ENCODE peak calls at places on chromosomes 2 and 18, in nine cellular contexts. One of them, this sample, is unnamed.
A peak's percentile ranks its signal among the peaks of the same experiment; 100 is the strongest.

GRCh38 chr18:54388203-54389142 is 30.8 kb downstream of the C18orf54 start:
- DNase-seq in aorta: peak; percentile 63
- DNase-seq in hippocampal formation: no peak
- DNase-seq in activated CD4-positive, alpha-beta memory T cell treated with anti-CD3 and anti-CD28 coated beads for 36 hours: peak; percentile 69
- DNase-seq in stimulated activated CD4-positive, alpha-beta T cell treated with anti-CD3 and anti-CD28 coated beads, Interleukin-2, amount 100 ng/mL, for 48 hours: peak; percentile 3
- DNase-seq in NCI-H1092: no peak
- DNase-seq in LoVo: peak; percentile 67
- DNase-seq in GM23248: peak; percentile 77
- DNase-seq in neural progenitor cell: peak; percentile 15
- DNase-seq in this sample: peak; percentile 73

GRCh38 chr2:231069379-231070054 is 12.8 kb downstream of the PSMD1 start:
- DNase-seq in NCI-H1092: no peak
- DNase-seq in aorta: no peak
- DNase-seq in stimulated activated CD4-positive, alpha-beta T cell treated with anti-CD3 and anti-CD28 coated beads, Interleukin-2, amount 100 ng/mL, for 48 hours: no peak
- DNase-seq in neural progenitor cell: no peak
- DNase-seq in LoVo: no peak
- DNase-seq in GM23248: peak; percentile 78
- DNase-seq in hippocampal formation: no peak
- DNase-seq in activated CD4-positive, alpha-beta memory T cell treated with anti-CD3 and anti-CD28 coated beads for 36 hours: no peak
- DNase-seq in this sample: no peak

GRCh38 chr2:64359892-64360657 is 93.9 kb upstream of the LGALSL start:
- DNase-seq in activated CD4-positive, alpha-beta memory T cell treated with anti-CD3 and anti-CD28 coated beads for 36 hours: peak; percentile 81
- DNase-seq in GM23248: peak; percentile 99
- DNase-seq in NCI-H1092: no peak
- DNase-seq in aorta: peak; percentile 93
- DNase-seq in stimulated activated CD4-positive, alpha-beta T cell treated with anti-CD3 and anti-CD28 coated beads, Interleukin-2, amount 100 ng/mL, for 48 hours: peak; percentile 53
- DNase-seq in hippocampal formation: no peak
- DNase-seq in LoVo: peak; percentile 93
- DNase-seq in neural progenitor cell: no peak
- DNase-seq in this sample: no peak

GRCh38 chr2:163011035-163011434 is 172.5 kb upstream of the KCNH7 start:
- DNase-seq in neural progenitor cell: no peak
- DNase-seq in LoVo: no peak
- DNase-seq in stimulated activated CD4-positive, alpha-beta T cell treated with anti-CD3 and anti-CD28 coated beads, Interleukin-2, amount 100 ng/mL, for 48 hours: no peak
- DNase-seq in GM23248: no peak
- DNase-seq in aorta: no peak
- DNase-seq in NCI-H1092: peak; percentile 75
- DNase-seq in hippocampal formation: no peak
- DNase-seq in activated CD4-positive, alpha-beta memory T cell treated with anti-CD3 and anti-CD28 coated beads for 36 hours: no peak
- DNase-seq in this sample: no peak

GRCh38 chr2:69753659-69754350 is 11.9 kb downstream of the ANXA4 start:
- DNase-seq in neural progenitor cell: no peak
- DNase-seq in GM23248: no peak
- DNase-seq in aorta: no peak
- DNase-seq in LoVo: no peak
- DNase-seq in hippocampal formation: no peak
- DNase-seq in NCI-H1092: no peak
- DNase-seq in stimulated activated CD4-positive, alpha-beta T cell treated with anti-CD3 and anti-CD28 coated beads, Interleukin-2, amount 100 ng/mL, for 48 hours: no peak
- DNase-seq in activated CD4-positive, alpha-beta memory T cell treated with anti-CD3 and anti-CD28 coated beads for 36 hours: no peak
- DNase-seq in this sample: no peak

GRCh38 chr2:10097352-10098148 is 17.3 kb upstream of the CYS1 start:
- DNase-seq in activated CD4-positive, alpha-beta memory T cell treated with anti-CD3 and anti-CD28 coated beads for 36 hours: peak; percentile 50
- DNase-seq in stimulated activated CD4-positive, alpha-beta T cell treated with anti-CD3 and anti-CD28 coated beads, Interleukin-2, amount 100 ng/mL, for 48 hours: no peak
- DNase-seq in aorta: peak; percentile 75
- DNase-seq in GM23248: peak; percentile 87
- DNase-seq in NCI-H1092: no peak
- DNase-seq in hippocampal formation: peak; percentile 26
- DNase-seq in LoVo: peak; percentile 72
- DNase-seq in neural progenitor cell: peak; percentile 85
- DNase-seq in this sample: peak; percentile 46

GRCh38 chr2:55518846-55519167 is 711 bp upstream of the CFAP36 start:
- DNase-seq in NCI-H1092: no peak
- DNase-seq in hippocampal formation: no peak
- DNase-seq in aorta: no peak
- DNase-seq in activated CD4-positive, alpha-beta memory T cell treated with anti-CD3 and anti-CD28 coated beads for 36 hours: no peak
- DNase-seq in LoVo: peak; percentile 16
- DNase-seq in GM23248: peak; percentile 14
- DNase-seq in stimulated activated CD4-positive, alpha-beta T cell treated with anti-CD3 and anti-CD28 coated beads, Interleukin-2, amount 100 ng/mL, for 48 hours: peak; percentile 7
- DNase-seq in neural progenitor cell: peak; percentile 67
- DNase-seq in this sample: no peak

GRCh38 chr18:45449761-45450227 is 165.5 kb upstream of the SLC14A2 start:
- DNase-seq in hippocampal formation: no peak
- DNase-seq in stimulated activated CD4-positive, alpha-beta T cell treated with anti-CD3 and anti-CD28 coated beads, Interleukin-2, amount 100 ng/mL, for 48 hours: no peak
- DNase-seq in NCI-H1092: peak; percentile 92
- DNase-seq in aorta: peak; percentile 61
- DNase-seq in activated CD4-positive, alpha-beta memory T cell treated with anti-CD3 and anti-CD28 coated beads for 36 hours: no peak
- DNase-seq in GM23248: peak; percentile 64
- DNase-seq in neural progenitor cell: no peak
- DNase-seq in LoVo: no peak
- DNase-seq in this sample: no peak

GRCh38 chr2:182649316-182649715 is 66.7 kb upstream of the DNAJC10 start:
- DNase-seq in LoVo: no peak
- DNase-seq in neural progenitor cell: peak; percentile 71
- DNase-seq in NCI-H1092: peak; percentile 9
- DNase-seq in stimulated activated CD4-positive, alpha-beta T cell treated with anti-CD3 and anti-CD28 coated beads, Interleukin-2, amount 100 ng/mL, for 48 hours: no peak
- DNase-seq in GM23248: peak; percentile 56
- DNase-seq in hippocampal formation: no peak
- DNase-seq in activated CD4-positive, alpha-beta memory T cell treated with anti-CD3 and anti-CD28 coated beads for 36 hours: no peak
- DNase-seq in aorta: no peak
- DNase-seq in this sample: no peak

GRCh38 chr2:69159988-69160387 is 147.0 kb downstream of the ANTXR1 start:
- DNase-seq in aorta: no peak
- DNase-seq in LoVo: no peak
- DNase-seq in stimulated activated CD4-positive, alpha-beta T cell treated with anti-CD3 and anti-CD28 coated beads, Interleukin-2, amount 100 ng/mL, for 48 hours: no peak
- DNase-seq in neural progenitor cell: peak; percentile 14
- DNase-seq in hippocampal formation: no peak
- DNase-seq in NCI-H1092: no peak
- DNase-seq in GM23248: peak; percentile 31
- DNase-seq in activated CD4-positive, alpha-beta memory T cell treated with anti-CD3 and anti-CD28 coated beads for 36 hours: no peak
- DNase-seq in this sample: no peak

GRCh38 chr2:12119841-12120240 is 373.4 kb downstream of the LPIN1 start:
- DNase-seq in LoVo: no peak
- DNase-seq in activated CD4-positive, alpha-beta memory T cell treated with anti-CD3 and anti-CD28 coated beads for 36 hours: no peak
- DNase-seq in aorta: no peak
- DNase-seq in NCI-H1092: no peak
- DNase-seq in hippocampal formation: no peak
- DNase-seq in GM23248: peak; percentile 79
- DNase-seq in stimulated activated CD4-positive, alpha-beta T cell treated with anti-CD3 and anti-CD28 coated beads, Interleukin-2, amount 100 ng/mL, for 48 hours: no peak
- DNase-seq in neural progenitor cell: no peak
- DNase-seq in this sample: no peak

GRCh38 chr2:160582481-160583161 is 89.0 kb upstream of the RBMS1 start:
- DNase-seq in GM23248: peak; percentile 80
- DNase-seq in neural progenitor cell: peak; percentile 67
- DNase-seq in hippocampal formation: no peak
- DNase-seq in activated CD4-positive, alpha-beta memory T cell treated with anti-CD3 and anti-CD28 coated beads for 36 hours: no peak
- DNase-seq in LoVo: no peak
- DNase-seq in stimulated activated CD4-positive, alpha-beta T cell treated with anti-CD3 and anti-CD28 coated beads, Interleukin-2, amount 100 ng/mL, for 48 hours: no peak
- DNase-seq in NCI-H1092: no peak
- DNase-seq in aorta: peak; percentile 62
- DNase-seq in this sample: no peak

GRCh38 chr2:85769987-85770362 is 16.2 kb downstream of the ATOH8 start:
- DNase-seq in hippocampal formation: no peak
- DNase-seq in LoVo: no peak
- DNase-seq in aorta: no peak
- DNase-seq in GM23248: no peak
- DNase-seq in activated CD4-positive, alpha-beta memory T cell treated with anti-CD3 and anti-CD28 coated beads for 36 hours: no peak
- DNase-seq in neural progenitor cell: no peak
- DNase-seq in stimulated activated CD4-positive, alpha-beta T cell treated with anti-CD3 and anti-CD28 coated beads, Interleukin-2, amount 100 ng/mL, for 48 hours: no peak
- DNase-seq in NCI-H1092: no peak
- DNase-seq in this sample: no peak

GRCh38 chr2:170165129-170165528 is 12.8 kb upstream of the MYO3B start:
- DNase-seq in NCI-H1092: no peak
- DNase-seq in neural progenitor cell: no peak
- DNase-seq in GM23248: peak; percentile 70
- DNase-seq in hippocampal formation: no peak
- DNase-seq in aorta: no peak
- DNase-seq in LoVo: no peak
- DNase-seq in stimulated activated CD4-positive, alpha-beta T cell treated with anti-CD3 and anti-CD28 coated beads, Interleukin-2, amount 100 ng/mL, for 48 hours: no peak
- DNase-seq in activated CD4-positive, alpha-beta memory T cell treated with anti-CD3 and anti-CD28 coated beads for 36 hours: no peak
- DNase-seq in this sample: no peak

GRCh38 chr2:46364797-46365457 is 67.7 kb downstream of the EPAS1 start:
- DNase-seq in aorta: no peak
- DNase-seq in activated CD4-positive, alpha-beta memory T cell treated with anti-CD3 and anti-CD28 coated beads for 36 hours: peak; percentile 33
- DNase-seq in stimulated activated CD4-positive, alpha-beta T cell treated with anti-CD3 and anti-CD28 coated beads, Interleukin-2, amount 100 ng/mL, for 48 hours: no peak
- DNase-seq in GM23248: peak; percentile 79
- DNase-seq in LoVo: peak; percentile 55
- DNase-seq in NCI-H1092: no peak
- DNase-seq in neural progenitor cell: peak; percentile 67
- DNase-seq in hippocampal formation: no peak
- DNase-seq in this sample: peak; percentile 60

GRCh38 chr2:20141056-20141762 is 83.7 kb downstream of the SDC1 start:
- DNase-seq in aorta: peak; percentile 82
- DNase-seq in neural progenitor cell: no peak
- DNase-seq in LoVo: peak; percentile 47
- DNase-seq in NCI-H1092: no peak
- DNase-seq in activated CD4-positive, alpha-beta memory T cell treated with anti-CD3 and anti-CD28 coated beads for 36 hours: no peak
- DNase-seq in stimulated activated CD4-positive, alpha-beta T cell treated with anti-CD3 and anti-CD28 coated beads, Interleukin-2, amount 100 ng/mL, for 48 hours: no peak
- DNase-seq in GM23248: peak; percentile 98
- DNase-seq in hippocampal formation: no peak
- DNase-seq in this sample: no peak